ENCODE peak calls at places on chromosome 22, in ten cellular contexts. N is stimulated activated CD8-positive, alpha-beta memory T cell treated with anti-CD3 and anti-CD28 coated beads, Interleukin-4, amount 100 ng/mL, for 1 hour; Q is caudate nucleus; O is dermis microvascular lymphatic vessel endothelial cell; K is NB4; Z is GM23248; Y is HS-5; I is posterior cingulate gyrus; X is fibroblast of mammary gland; C is sigmoid colon. R is an unnamed sample.

GRCh38 chr22:38314140-38314991 is 2.9 kb downstream of the CSNK1E start:
- DNase-seq in Q (no peak), I (no peak), K (no peak), C (no peak), Z (peak), X (peak), N (no peak), Y (no peak), O (no peak), R (no peak)

GRCh38 chr22:37741312-37741795 is 44.5 kb downstream of the TRIOBP start:
- DNase-seq in C (peak), Q (no peak), K (peak), O (no peak), Y (peak), Z (peak), X (peak), I (no peak), N (no peak), R (no peak)

GRCh38 chr22:20128902-20129746 is 2.5 kb upstream of the ZDHHC8 start:
- DNase-seq in O (peak), C (no peak), Z (peak), Y (no peak), X (peak), I (peak), N (no peak), K (peak), Q (no peak), R (peak)

GRCh38 chr22:35783943-35784614 is 66.4 kb downstream of the APOL5 start:
- DNase-seq in O (no peak), C (no peak), I (no peak), Q (no peak), Z (peak), Y (peak), N (no peak), K (no peak), X (peak), R (no peak)

GRCh38 chr22:38728899-38729796 is 23.4 kb downstream of the GTPBP1 start:
- DNase-seq in Q (no peak), O (no peak), Y (no peak), C (no peak), X (no peak), N (no peak), K (no peak), I (no peak), Z (no peak), R (no peak)

GRCh38 chr22:29288837-29289236 is 17.6 kb upstream of the GAS2L1 start:
- DNase-seq in Y (no peak), X (no peak), O (no peak), K (no peak), I (no peak), Z (no peak), N (no peak), C (no peak), Q (no peak), R (no peak)

GRCh38 chr22:26894766-26895485 is 237.5 kb downstream of the MIAT start:
- DNase-seq in Z (peak), I (no peak), O (no peak), X (peak), C (no peak), Y (peak), N (no peak), Q (no peak), K (no peak), R (no peak)

GRCh38 chr22:21092797-21093554 is 47.2 kb downstream of the LRRC74B start:
- DNase-seq in O (no peak), Z (no peak), C (no peak), I (no peak), Y (no peak), X (no peak), K (no peak), Q (no peak), N (no peak), R (no peak)

GRCh38 chr22:23898006-23898974 is 4.1 kb downstream of the MIF start:
- DNase-seq in Z (no peak), X (no peak), K (peak), I (no peak), N (no peak), O (no peak), Q (no peak), Y (no peak), C (no peak), R (no peak)

GRCh38 chr22:31122532-31123291 is at the start of gene INPP5J:
- DNase-seq in C (peak), Q (peak), N (no peak), Z (peak), Y (no peak), X (peak), O (no peak), K (no peak), I (peak), R (peak)

GRCh38 chr22:28019360-28019759 is 100.3 kb upstream of the PITPNB start:
- DNase-seq in Y (no peak), N (no peak), X (no peak), C (peak), Q (no peak), I (no peak), O (no peak), Z (peak), K (peak), R (no peak)

GRCh38 chr22:46622081-46622521 is 1.9 kb downstream of the GRAMD4 start:
- DNase-seq in K (peak), C (peak), Y (no peak), I (peak), X (no peak), Q (peak), N (no peak), O (no peak), Z (no peak), R (no peak)

GRCh38 chr22:45212992-45213751 is 27.5 kb downstream of the KIAA0930 start:
- DNase-seq in Z (peak), Y (no peak), O (no peak), X (peak), C (peak), Q (no peak), K (peak), N (no peak), I (no peak), R (no peak)

GRCh38 chr22:44664149-44664548 is 37.9 kb upstream of the PRR5 start:
- DNase-seq in C (peak), Y (no peak), N (peak), I (peak), Q (peak), Z (no peak), K (peak), X (no peak), O (peak), R (no peak)

GRCh38 chr22:36860821-36861659 is at the start of gene NCF4:
- DNase-seq in Q (no peak), O (no peak), K (peak), X (no peak), I (peak), N (no peak), Y (no peak), Z (no peak), C (peak), R (no peak)

GRCh38 chr22:17910561-17911311 is 113.6 kb downstream of the MICAL3 start:
- DNase-seq in Q (peak), K (no peak), I (peak), Z (peak), X (peak), C (peak), N (no peak), O (peak), Y (peak), R (peak)

GRCh38 chr22:50576070-50576469 is 2.2 kb downstream of the CPT1B start:
- DNase-seq in I (no peak), N (no peak), C (no peak), Y (no peak), Q (no peak), X (peak), O (peak), K (peak), Z (peak), R (peak)

GRCh38 chr22:37229805-37230672 is 14.0 kb downstream of the RAC2 start:
- DNase-seq in Q (no peak), Z (peak), Y (no peak), N (peak), K (peak), C (no peak), O (no peak), I (no peak), X (peak), R (no peak)

GRCh38 chr22:20021196-20022181 is 579 bp downstream of the TANGO2 start:
- DNase-seq in N (no peak), K (peak), I (peak), O (peak), Q (peak), Z (peak), Y (no peak), X (peak), C (peak), R (no peak)

GRCh38 chr22:40120783-40121182 is 56.9 kb upstream of the TNRC6B start:
- DNase-seq in X (peak), Q (no peak), Y (no peak), N (no peak), C (no peak), I (no peak), O (no peak), K (no peak), Z (peak), R (no peak)

GRCh38 chr22:17436382-17436951 is 67.2 kb downstream of the CECR2 start:
- DNase-seq in Y (no peak), N (no peak), C (no peak), Q (no peak), I (no peak), O (no peak), K (peak), Z (no peak), X (peak), R (no peak)

GRCh38 chr22:42772647-42773046 is 52.0 kb upstream of the A4GALT start:
- DNase-seq in I (no peak), Y (no peak), O (no peak), Q (no peak), Z (no peak), N (no peak), K (no peak), C (no peak), X (no peak), R (no peak)

GRCh38 chr22:38219644-38220043 is 17.9 kb downstream of the MAFF start:
- DNase-seq in Y (no peak), C (no peak), Z (no peak), K (no peak), O (no peak), Q (no peak), I (no peak), N (no peak), X (no peak), R (peak)

GRCh38 chr22:18983120-18983651 is 47.1 kb upstream of the PRODH start:
- DNase-seq in N (no peak), O (no peak), I (no peak), X (no peak), Z (no peak), K (no peak), Y (no peak), C (peak), Q (no peak), R (no peak)

GRCh38 chr22:38148252-38148651 is 33.4 kb downstream of the PLA2G6 start:
- DNase-seq in K (no peak), O (no peak), Y (no peak), C (peak), Z (peak), N (no peak), Q (no peak), I (no peak), X (peak), R (no peak)

GRCh38 chr22:18076060-18076497 is 1.7 kb upstream of the PEX26 start:
- DNase-seq in O (peak), X (peak), I (peak), N (no peak), Q (peak), K (peak), Z (peak), Y (peak), C (peak), R (peak)

GRCh38 chr22:46646531-46647211 is 26.5 kb downstream of the GRAMD4 start:
- DNase-seq in Z (no peak), I (no peak), X (no peak), K (no peak), Q (no peak), C (no peak), N (no peak), Y (no peak), O (no peak), R (no peak)

GRCh38 chr22:20412474-20413216 is 18.7 kb downstream of the ZNF74 start:
- DNase-seq in Z (no peak), O (no peak), X (no peak), N (no peak), C (peak), Q (no peak), K (no peak), Y (no peak), I (no peak), R (no peak)

GRCh38 chr22:41040483-41040882 is 51.9 kb upstream of the EP300 start:
- DNase-seq in Z (no peak), N (no peak), Y (no peak), O (no peak), K (no peak), X (no peak), I (no peak), C (no peak), Q (no peak), R (no peak)

GRCh38 chr22:43273902-43274484 is 69.2 kb downstream of the SCUBE1 start:
- DNase-seq in O (peak), K (peak), I (peak), Y (peak), C (no peak), N (no peak), Z (peak), Q (peak), X (peak), R (peak)

GRCh38 chr22:27113211-27114030 is 456.0 kb downstream of the MIAT start:
- DNase-seq in Y (peak), N (no peak), K (peak), Q (no peak), C (peak), O (peak), I (peak), Z (peak), X (peak), R (no peak)

GRCh38 chr22:48187272-48187855 is 1424.9 kb downstream of the TBC1D22A start:
- DNase-seq in Q (no peak), C (no peak), X (no peak), Z (no peak), I (no peak), K (no peak), O (no peak), N (no peak), Y (no peak), R (no peak)

GRCh38 chr22:27868738-27869282 is 50.2 kb downstream of the PITPNB start:
- DNase-seq in Q (no peak), O (no peak), Z (no peak), C (no peak), N (no peak), K (no peak), X (no peak), I (no peak), Y (no peak), R (no peak)

GRCh38 chr22:35312198-35313059 is 12.7 kb downstream of the TOM1 start:
- DNase-seq in Q (no peak), K (peak), O (peak), X (peak), Z (peak), I (no peak), C (peak), Y (no peak), N (no peak), R (no peak)

GRCh38 chr22:31872209-31872608 is 72.1 kb upstream of the YWHAH start:
- DNase-seq in X (no peak), C (no peak), N (no peak), Z (no peak), O (peak), K (peak), Q (no peak), I (no peak), Y (no peak), R (peak)

GRCh38 chr22:41308544-41308947 is 7.2 kb downstream of the ZC3H7B start:
- DNase-seq in Y (no peak), K (peak), Z (peak), Q (no peak), O (no peak), N (no peak), C (no peak), X (peak), I (no peak), R (no peak)

GRCh38 chr22:37508431-37508963 is 10.7 kb downstream of the CARD10 start:
- DNase-seq in Q (no peak), O (no peak), C (no peak), N (no peak), K (no peak), X (no peak), Y (no peak), Z (no peak), I (no peak), R (peak)

R was measured in WERI-Rb-1.